ENCODE peak calls at places on chromosome 17, in five cellular contexts. J is astrocyte, B is transverse colon, Q is testis, E is heart left ventricle. X is an unnamed sample.

GRCh38 chr17:46977348-46977747 is 1.7 kb downstream of the RPRML start:
- DNase-seq in E (no peak), B (peak), J (peak), Q (peak), X (no peak)

GRCh38 chr17:539048-539447 is 175.6 kb downstream of the VPS53 start:
- DNase-seq in Q (no peak), E (no peak), B (no peak), J (no peak), X (no peak)

GRCh38 chr17:41168121-41168520 is at the start of gene KRTAP4-3:
- DNase-seq in B (no peak), E (no peak), Q (no peak), J (no peak), X (no peak)

GRCh38 chr17:72832306-72832705 is 260.2 kb downstream of the SLC39A11 start:
- DNase-seq in B (no peak), E (no peak), J (no peak), Q (no peak), X (no peak)

GRCh38 chr17:75400326-75400939 is 5.0 kb downstream of the GRB2 start:
- DNase-seq in Q (no peak), J (no peak), B (no peak), E (no peak), X (no peak)

GRCh38 chr17:77120866-77121265 is 19.9 kb upstream of the SEC14L1 start:
- DNase-seq in E (peak), B (no peak), Q (no peak), J (no peak), X (no peak)

GRCh38 chr17:48611213-48611612 is 396 bp upstream of the HOXB7 start:
- DNase-seq in E (no peak), Q (no peak), J (no peak), B (no peak), X (no peak)

GRCh38 chr17:79749156-79749815 is 18.5 kb downstream of the ENPP7 start:
- DNase-seq in J (peak), B (no peak), Q (no peak), E (no peak), X (peak)

GRCh38 chr17:3762922-3763776 is 37.8 kb downstream of the ITGAE start:
- DNase-seq in B (no peak), Q (no peak), J (no peak), E (no peak), X (no peak)

GRCh38 chr17:41058741-41059140 is 1.2 kb downstream of the KRTAP2-3 start:
- DNase-seq in J (peak), Q (no peak), E (no peak), B (no peak), X (no peak)

GRCh38 chr17:80099291-80100034 is 1.9 kb upstream of the GAA start:
- DNase-seq in Q (no peak), B (no peak), E (no peak), J (no peak), X (no peak)

GRCh38 chr17:74547736-74548135 is 1.8 kb upstream of the CD300C start:
- DNase-seq in Q (no peak), J (no peak), E (no peak), B (no peak), X (no peak)

GRCh38 chr17:62819511-62820221 is 11.6 kb upstream of the MARCHF10 start:
- DNase-seq in Q (peak), E (peak), B (peak), J (peak), X (peak)

GRCh38 chr17:40448639-40449261 is 5.5 kb downstream of the IGFBP4 start:
- DNase-seq in E (no peak), Q (no peak), B (peak), J (no peak), X (no peak)

GRCh38 chr17:20063665-20064648 is 54.8 kb downstream of the SPECC1 start:
- DNase-seq in E (peak), J (peak), Q (peak), B (peak), X (peak)

GRCh38 chr17:79982986-79983385 is 52.7 kb downstream of the TBC1D16 start:
- DNase-seq in E (no peak), Q (no peak), J (no peak), B (no peak), X (no peak)

GRCh38 chr17:46958192-46958591 is 20.9 kb downstream of the RPRML start:
- DNase-seq in Q (no peak), E (no peak), B (no peak), J (no peak), X (no peak)

GRCh38 chr17:44209786-44210341 is 9.6 kb downstream of the UBTF start:
- DNase-seq in E (no peak), J (no peak), B (no peak), Q (no peak), X (no peak)

GRCh38 chr17:2215616-2216364 is 87.8 kb downstream of the SMG6 start:
- DNase-seq in B (peak), J (peak), Q (peak), E (peak), X (peak)

GRCh38 chr17:51682115-51682514 is 421.8 kb downstream of the UTP18 start:
- DNase-seq in B (no peak), J (no peak), E (no peak), Q (no peak), X (no peak)

GRCh38 chr17:33730131-33730530 is 437.0 kb upstream of the ASIC2 start:
- DNase-seq in E (no peak), Q (no peak), B (no peak), J (no peak), X (no peak)

GRCh38 chr17:33725675-33726271 is 432.7 kb upstream of the ASIC2 start:
- DNase-seq in E (no peak), J (no peak), B (peak), Q (peak), X (peak)
- TF ChIP-seq CTCF in E (peak), J (peak), B (peak), Q (peak), X (peak)

GRCh38 chr17:16353702-16354174 is 469 bp upstream of the CENPV start:
- DNase-seq in J (no peak), B (no peak), Q (no peak), E (no peak), X (no peak)
- H3K4me3 ChIP-seq in J (peak), B (peak), Q (peak), E (peak), X (peak)

DNA sequence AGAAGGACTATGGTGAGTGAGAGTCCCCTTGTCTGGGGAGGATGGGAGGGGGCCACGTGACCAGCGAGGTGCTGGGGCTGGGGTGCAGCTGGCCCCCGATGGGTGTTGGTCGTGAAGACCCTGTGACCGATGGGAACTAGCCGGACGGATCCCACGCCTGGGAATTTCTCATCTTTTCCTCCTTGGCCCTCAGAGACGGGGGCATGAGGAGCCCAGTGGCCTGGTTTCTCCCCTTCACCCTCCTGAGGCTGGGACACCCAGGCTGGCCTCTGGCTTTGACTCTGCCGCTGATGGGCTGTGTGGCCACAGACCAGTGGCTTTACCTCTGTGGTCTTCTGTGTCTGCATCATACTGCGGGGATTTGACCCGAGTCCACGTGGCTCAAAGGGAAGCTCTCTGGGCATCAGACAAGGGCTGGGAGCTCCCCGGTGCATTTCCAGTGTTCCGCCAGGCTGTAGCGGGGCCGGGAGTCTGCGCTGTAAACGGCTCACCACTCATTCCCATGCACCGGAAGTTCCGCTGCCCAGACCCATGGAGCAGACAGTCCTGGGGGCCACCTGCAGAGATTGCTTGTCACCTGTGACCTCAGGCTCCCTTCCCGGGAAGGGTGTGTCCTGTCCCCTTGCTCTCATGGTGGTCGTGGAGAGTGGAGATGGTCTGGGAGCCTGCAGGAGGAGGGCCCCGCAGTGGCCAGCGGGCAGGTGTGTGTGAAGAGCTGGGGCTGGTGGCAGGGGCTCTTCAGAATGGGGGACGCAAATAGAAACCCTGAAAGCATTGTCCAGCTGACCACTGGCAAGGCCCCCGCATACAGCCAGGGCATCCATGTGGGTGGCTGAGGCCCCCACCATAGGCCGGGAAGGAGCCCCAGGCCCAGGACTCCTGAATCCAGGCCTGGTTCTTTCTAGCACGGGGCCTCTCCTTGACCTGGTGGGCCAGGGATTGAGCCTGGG is 200.2 kb downstream of the NTN1 start:
- DNase-seq in J (no peak), Q (no peak), B (no peak), E (no peak), X (no peak)
- H3K27ac ChIP-seq in J (no peak), Q (no peak), B (no peak), E (no peak), X (no peak)

DNA sequence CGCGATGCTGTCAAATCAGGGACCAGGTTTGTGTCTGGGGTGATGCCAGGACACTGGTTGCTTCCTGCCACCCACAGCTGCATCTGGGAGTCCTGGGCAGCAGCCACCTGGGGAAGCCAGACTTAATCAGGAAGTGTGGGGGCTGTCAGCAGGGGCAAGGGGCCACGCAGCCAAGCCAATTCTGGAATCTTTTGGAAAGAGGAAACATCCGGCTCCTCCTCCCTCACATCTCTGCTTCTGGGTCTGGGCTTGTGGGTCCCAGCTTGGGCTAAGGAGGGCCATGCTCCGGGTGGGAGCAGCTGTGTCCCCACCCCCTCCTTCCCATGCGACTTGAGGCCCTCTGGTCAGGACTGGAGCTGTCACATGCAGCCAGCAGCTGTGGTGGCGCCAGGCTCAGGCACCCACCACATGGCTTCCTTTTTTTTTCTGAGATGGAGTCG is 37.0 kb upstream of the CCDC182 start:
- DNase-seq in Q (no peak), B (no peak), J (no peak), E (peak), X (no peak)
- TF ChIP-seq CTCF in Q (no peak), B (no peak), J (no peak), E (no peak), X (no peak)

DNA sequence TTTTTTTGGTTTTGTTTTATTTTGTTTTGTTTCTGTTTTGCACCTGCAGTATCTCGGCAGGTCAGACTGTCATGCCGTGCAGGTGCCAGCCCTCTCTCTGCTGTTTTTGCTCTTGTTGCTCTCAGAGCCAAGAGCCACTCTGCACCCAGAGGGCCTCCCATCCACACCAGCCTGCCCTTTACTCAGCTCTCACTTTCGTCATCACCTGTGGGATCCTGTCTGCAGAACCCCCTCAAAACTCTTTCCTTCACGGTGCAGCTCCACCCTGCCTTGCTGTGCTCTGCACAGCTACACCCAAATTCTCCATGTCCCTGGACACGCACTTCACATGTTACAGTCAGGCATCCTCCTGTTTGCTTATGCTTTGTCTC is 2.6 kb downstream of the AOC3 start:
- DNase-seq in J (no peak), E (no peak), B (peak), Q (no peak), X (no peak)
- H3K4me3 ChIP-seq in J (no peak), E (peak), B (no peak), Q (peak), X (no peak)

GRCh38 chr17:45380046-45380765 is 52.5 kb downstream of the ARHGAP27 start:
- DNase-seq in Q (no peak), B (no peak), E (no peak), J (no peak), X (no peak)
- H3K27ac ChIP-seq in Q (no peak), B (no peak), E (peak), J (no peak), X (no peak)

GRCh38 chr17:8255499-8255898 is 6.4 kb downstream of the PFAS start:
- DNase-seq in E (no peak), J (no peak), Q (no peak), B (no peak), X (no peak)
- TF ChIP-seq CTCF in E (no peak), J (no peak), Q (no peak), B (no peak), X (peak)